ENCODE peak calls at places on chromosomes 7 and 10, in four cellular contexts. J is upper lobe of left lung, K is spleen, X is sigmoid colon. E is an unnamed sample.

GRCh38 chr7:98086231-98086855 is 20.3 kb upstream of the LMTK2 start:
- DNase-seq in K (no peak), J (no peak), X (no peak), E (peak; percentile 94)

GRCh38 chr7:130065500-130066152 is 4.7 kb upstream of the KLHDC10 start:
- DNase-seq in X (no peak), K (no peak), J (no peak), E (no peak)

GRCh38 chr10:110495731-110496552 is 1.8 kb upstream of the DUSP5 start:
- DNase-seq in J (peak; percentile 43), K (peak; percentile 83), X (peak; percentile 76), E (peak; percentile 46)

GRCh38 chr7:151851160-151851751 is 25.7 kb downstream of the PRKAG2 start:
- DNase-seq in X (no peak), K (peak; percentile 84), J (peak; percentile 74), E (no peak)

GRCh38 chr7:142420554-142421362 is 162.9 kb upstream of the PRSS58 start:
- DNase-seq in K (no peak), J (no peak), X (no peak), E (peak; percentile 13)

GRCh38 chr10:17756557-17757208 is 4.7 kb downstream of the TMEM236 start:
- DNase-seq in K (no peak), J (no peak), X (no peak), E (peak; percentile 33)

GRCh38 chr7:138726288-138726687 is 25.1 kb upstream of the SVOPL start:
- DNase-seq in K (no peak), X (no peak), J (peak; percentile 27), E (no peak)

GRCh38 chr7:122092964-122093797 is 50.9 kb downstream of the AASS start:
- DNase-seq in J (no peak), K (no peak), X (no peak), E (peak; percentile 69)

GRCh38 chr7:151062399-151063211 is 3.2 kb downstream of the SLC4A2 start:
- DNase-seq in X (peak; percentile 80), K (no peak), J (peak; percentile 92), E (peak; percentile 90)

GRCh38 chr10:121309164-121309563 is 289.1 kb downstream of the FGFR2 start:
- DNase-seq in K (no peak), X (no peak), J (no peak), E (no peak)

GRCh38 chr7:104366390-104366789 is 38.0 kb downstream of the LHFPL3 start:
- DNase-seq in J (no peak), K (no peak), X (no peak), E (no peak)

GRCh38 chr7:151926336-151926712 is 29.9 kb upstream of the GALNTL5 start:
- DNase-seq in X (no peak), J (peak; percentile 46), K (peak; percentile 73), E (no peak)

GRCh38 chr7:153370092-153370491 is 610.5 kb downstream of the ACTR3B start:
- DNase-seq in K (no peak), J (no peak), X (no peak), E (no peak)

GRCh38 chr10:7417103-7417623 is 6.3 kb upstream of the SFMBT2 start:
- DNase-seq in X (no peak), J (no peak), K (no peak), E (no peak)

GRCh38 chr7:41733063-41733398 is 30.1 kb upstream of the INHBA start:
- DNase-seq in K (no peak), J (no peak), X (no peak), E (no peak)

GRCh38 chr7:43292384-43292783 is 179.9 kb downstream of the HECW1 start:
- DNase-seq in X (no peak), K (no peak), J (no peak), E (no peak)

GRCh38 chr7:74032191-74032490 is 4.2 kb downstream of the ELN start:
- DNase-seq in J (no peak), K (no peak), X (peak; percentile 93), E (no peak)

GRCh38 chr7:105792488-105793370 is 83.7 kb downstream of the ATXN7L1 start:
- DNase-seq in K (no peak), J (no peak), X (no peak), E (no peak)

GRCh38 chr7:3912291-3912690 is 611.2 kb downstream of the SDK1 start:
- DNase-seq in X (no peak), K (no peak), J (no peak), E (no peak)

GRCh38 chr10:4120454-4120853 is 335.4 kb upstream of the KLF6 start:
- DNase-seq in X (no peak), J (peak; percentile 20), K (peak; percentile 81), E (peak; percentile 20)

GRCh38 chr7:17446340-17446739 is 147.9 kb downstream of the AHR start:
- DNase-seq in K (no peak), J (no peak), X (no peak), E (no peak)

GRCh38 chr10:118596426-118597124 is 1.1 kb upstream of the PRLHR start:
- DNase-seq in J (no peak), K (no peak), X (no peak), E (no peak)

GRCh38 chr7:43535810-43536585 is 46.9 kb upstream of the STK17A start:
- DNase-seq in K (no peak), X (no peak), J (no peak), E (no peak)

GRCh38 chr10:112678581-112678980 is 231.6 kb downstream of the VTI1A start:
- DNase-seq in X (no peak), J (no peak), K (no peak), E (no peak)

GRCh38 chr10:77511498-77512218 is 126.0 kb downstream of the KCNMA1 start:
- DNase-seq in X (no peak), K (no peak), J (no peak), E (no peak)

GRCh38 chr10:131577786-131578471 is 266.4 kb upstream of the TCERG1L start:
- DNase-seq in X (no peak), K (peak; percentile 71), J (no peak), E (no peak)

GRCh38 chr7:23685770-23686169 is 5.8 kb downstream of the FAM221A start:
- DNase-seq in J (no peak), K (no peak), X (no peak), E (no peak)

GRCh38 chr10:29646960-29647431 is 12.2 kb upstream of the SVIL start:
- DNase-seq in J (no peak), K (no peak), X (peak; percentile 77), E (no peak)

GRCh38 chr7:119037941-119038340 is 813.4 kb downstream of the ANKRD7 start:
- DNase-seq in K (no peak), X (no peak), J (no peak), E (no peak)

GRCh38 chr10:58701398-58702135 is 188.9 kb downstream of the BICC1 start:
- DNase-seq in J (no peak), K (no peak), X (no peak), E (no peak)

GRCh38 chr10:96419351-96419750 is 60.5 kb upstream of the OPALIN start:
- DNase-seq in K (no peak), X (no peak), J (no peak), E (no peak)

GRCh38 chr10:44419790-44420549 is 35.1 kb upstream of the CXCL12 start:
- DNase-seq in K (no peak), J (no peak), X (no peak), E (no peak)

GRCh38 chr10:44424953-44425352 is 40.1 kb upstream of the CXCL12 start:
- DNase-seq in X (no peak), K (no peak), J (peak; percentile 32), E (no peak)

GRCh38 chr10:44422153-44422552 is 37.3 kb upstream of the CXCL12 start:
- DNase-seq in X (no peak), K (no peak), J (no peak), E (no peak)

GRCh38 chr10:44424298-44424697 is 39.4 kb upstream of the CXCL12 start:
- DNase-seq in J (no peak), X (no peak), K (no peak), E (no peak)

GRCh38 chr10:44422631-44423030 is 37.7 kb upstream of the CXCL12 start:
- DNase-seq in K (no peak), X (no peak), J (no peak), E (no peak)
- H3K27ac ChIP-seq in K (no peak overlapping the region), X (no peak overlapping the region), J (no peak overlapping the region), E (no peak overlapping the region)

DNA sequence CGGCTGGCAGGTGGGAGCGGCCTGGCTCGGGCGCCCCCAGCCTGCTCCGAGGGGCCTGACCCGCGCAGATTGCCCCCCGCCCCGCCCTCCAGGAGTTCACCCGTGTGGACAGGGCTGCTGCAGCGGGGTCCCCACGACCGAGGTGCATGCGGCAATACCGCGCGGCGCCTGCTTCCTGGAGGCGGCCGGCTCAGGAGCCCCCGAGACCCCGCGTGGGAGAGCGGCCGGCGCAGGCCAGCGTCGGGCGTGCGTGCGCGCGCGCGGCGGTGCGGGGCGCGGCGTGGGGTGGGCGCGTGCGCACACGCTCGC is 1.0 kb upstream of the ACHE start:
- DNase-seq in J (peak; percentile 82), X (no peak), K (peak; percentile 80), E (no peak)
- H3K4me3 ChIP-seq in J (peak overlapping the region; percentile 35), X (peak overlapping the region; percentile 39), K (peak overlapping the region; percentile 73), E (peak overlapping the region; percentile 63)

GRCh38 chr7:28356619-28357018 is 55.7 kb upstream of the CREB5 start:
- DNase-seq in X (no peak), K (no peak), J (no peak), E (no peak)

GRCh38 chr7:28351450-28351849 is 60.9 kb upstream of the CREB5 start:
- DNase-seq in X (no peak), K (no peak), J (no peak), E (no peak)

GRCh38 chr7:28355553-28356319 is 56.6 kb upstream of the CREB5 start:
- DNase-seq in K (no peak), J (no peak), X (no peak), E (no peak)

GRCh38 chr7:28358423-28358868 is 53.9 kb upstream of the CREB5 start:
- DNase-seq in X (no peak), J (no peak), K (no peak), E (no peak)

GRCh38 chr7:28354601-28355062 is 57.7 kb upstream of the CREB5 start:
- DNase-seq in J (no peak), X (no peak), K (no peak), E (no peak)
- TF ChIP-seq POLR2AphosphoS5 in J (no peak), X (no peak), K (no peak), E (no peak)

GRCh38 chr7:27140108-27140842 is 3.2 kb downstream of the HOXA5 start:
- DNase-seq in K (no peak), J (no peak), X (no peak), E (peak; percentile 68)

GRCh38 chr7:27143022-27143949 is at the start of gene HOXA5:
- DNase-seq in K (peak; percentile 90), J (peak; percentile 95), X (peak; percentile 90), E (peak; percentile 84)

GRCh38 chr7:27142562-27143021 is 889 bp downstream of the HOXA5 start:
- DNase-seq in J (peak; percentile 50), K (no peak), X (no peak), E (no peak)

GRCh38 chr7:27141138-27141537 is 2.3 kb downstream of the HOXA5 start:
- DNase-seq in J (no peak), K (no peak), X (no peak), E (no peak)

GRCh38 chr7:27141591-27142561 is 1.6 kb downstream of the HOXA5 start:
- DNase-seq in X (no peak), J (peak; percentile 70), K (peak; percentile 68), E (peak; percentile 37)
- H3K27ac ChIP-seq in X (peak overlapping the region; percentile 91), J (peak overlapping the region; percentile 96), K (peak overlapping the region; percentile 95), E (peak overlapping the region; percentile 99)